ENCODE peak calls at places on chromosomes 2 and 18, in six cellular contexts. Z is cardiac muscle cell, P is GM13976, E is left ventricle myocardium inferior, B is B cell, C is ovary. K is an unnamed sample.

GRCh38 chr18:41128545-41128944 is 826.5 kb upstream of the PIK3C3 start:
- DNase-seq in P (no peak), B (no peak), C (no peak), Z (no peak), E (no peak), K (no peak)

GRCh38 chr2:236663267-236663666 is 93.6 kb downstream of the ACKR3 start:
- DNase-seq in E (peak), B (no peak), P (no peak), C (no peak), Z (no peak), K (no peak)

GRCh38 chr2:172106128-172106961 is 3.6 kb upstream of the DLX2 start:
- DNase-seq in Z (no peak), E (no peak), P (peak), B (no peak), C (peak), K (peak)

GRCh38 chr18:56148373-56148772 is 490.0 kb downstream of the TXNL1 start:
- DNase-seq in Z (no peak), C (no peak), B (no peak), E (no peak), P (no peak), K (no peak)

GRCh38 chr18:43578636-43579203 is 301.4 kb upstream of the SYT4 start:
- DNase-seq in B (no peak), P (no peak), Z (no peak), E (no peak), C (no peak), K (no peak)

GRCh38 chr18:45686892-45687611 is 36.9 kb upstream of the SLC14A1 start:
- DNase-seq in P (peak), Z (no peak), B (peak), C (no peak), E (no peak), K (peak)

GRCh38 chr2:54597153-54597827 is 126.2 kb upstream of the EML6 start:
- DNase-seq in E (peak), Z (no peak), B (no peak), P (no peak), C (peak), K (no peak)

GRCh38 chr2:85601771-85602475 is 575 bp downstream of the TMEM150A start:
- DNase-seq in Z (no peak), E (peak), B (no peak), C (peak), P (peak), K (peak)

GRCh38 chr2:46559257-46559656 is 79.9 kb downstream of the TMEM247 start:
- DNase-seq in Z (no peak), E (no peak), B (no peak), P (no peak), C (no peak), K (no peak)

GRCh38 chr2:25421289-25421688 is 79.6 kb upstream of the DNMT3A start:
- DNase-seq in Z (no peak), B (no peak), C (no peak), P (no peak), E (no peak), K (no peak)

GRCh38 chr18:72470391-72470790 is 73.8 kb downstream of the CBLN2 start:
- DNase-seq in P (no peak), C (no peak), Z (no peak), B (no peak), E (no peak), K (no peak)

GRCh38 chr2:216082388-216082733 is 642 bp downstream of the TMEM169 start:
- DNase-seq in Z (no peak), E (no peak), P (no peak), B (no peak), C (no peak), K (peak)

GRCh38 chr2:146642066-146642465 is 1202.8 kb upstream of the ACVR2A start:
- DNase-seq in P (no peak), B (no peak), E (no peak), Z (no peak), C (no peak), K (no peak)

GRCh38 chr2:213284105-213285090 is at the start of gene SPAG16:
- DNase-seq in B (peak), Z (peak), E (peak), P (peak), C (peak), K (peak)

GRCh38 chr18:7000484-7001096 is 117.0 kb downstream of the LAMA1 start:
- DNase-seq in Z (peak), C (no peak), P (no peak), E (no peak), B (no peak), K (no peak)

GRCh38 chr18:80103231-80103630 is 5.8 kb upstream of the ADNP2 start:
- DNase-seq in B (no peak), Z (no peak), C (no peak), P (no peak), E (no peak), K (no peak)

GRCh38 chr2:200306719-200306968 is 151 bp downstream of the SPATS2L start:
- DNase-seq in E (no peak), B (no peak), Z (no peak), C (no peak), P (peak), K (peak)

GRCh38 chr18:7164610-7165009 is 47.0 kb upstream of the LAMA1 start:
- DNase-seq in Z (no peak), C (no peak), P (no peak), E (no peak), B (no peak), K (no peak)

GRCh38 chr2:212843409-212844199 is 305.0 kb upstream of the ERBB4 start:
- DNase-seq in P (no peak), Z (no peak), B (no peak), E (no peak), C (no peak), K (no peak)

GRCh38 chr2:238476258-238476657 is 49.5 kb downstream of the ASB1 start:
- DNase-seq in P (no peak), E (no peak), B (no peak), Z (no peak), C (no peak), K (no peak)

GRCh38 chr2:2613279-2614199 is 282.5 kb upstream of the MYT1L start:
- DNase-seq in Z (peak), C (peak), B (peak), E (peak), P (peak), K (peak)

GRCh38 chr18:31454066-31454708 is 6.6 kb downstream of the DSG3 start:
- DNase-seq in P (no peak), C (no peak), B (no peak), E (no peak), Z (no peak), K (no peak)

GRCh38 chr2:134778372-134778771 is 59.6 kb upstream of the TMEM163 start:
- DNase-seq in E (no peak), P (no peak), C (no peak), B (no peak), Z (peak), K (peak)
- TF ChIP-seq CTCF in E (peak), P (peak), C (no peak), B (no peak), Z (peak), K (peak)

GRCh38 chr2:64913357-64913869 is 75.8 kb upstream of the SLC1A4 start:
- DNase-seq in B (no peak), C (no peak), P (no peak), Z (peak), E (no peak), K (no peak)
- TF ChIP-seq CTCF in B (no peak), C (no peak), P (peak), Z (no peak), E (no peak), K (peak)

GRCh38 chr2:40844353-40845277 is 392.7 kb upstream of the SLC8A1 start:
- DNase-seq in E (no peak), P (no peak), Z (peak), C (no peak), B (no peak), K (no peak)
- TF ChIP-seq CTCF in E (no peak), P (no peak), Z (no peak), C (no peak), B (no peak), K (no peak)

GRCh38 chr2:42556351-42556890 is 12.0 kb upstream of the MTA3 start:
- DNase-seq in C (no peak), P (no peak), E (no peak), B (no peak), Z (no peak), K (no peak)

GRCh38 chr2:42554392-42554791 is 14.0 kb upstream of the MTA3 start:
- DNase-seq in P (no peak), Z (no peak), C (no peak), B (no peak), E (no peak), K (no peak)

GRCh38 chr2:42562474-42563144 is 5.8 kb upstream of the MTA3 start:
- DNase-seq in C (no peak), E (no peak), P (no peak), B (no peak), Z (no peak), K (no peak)

GRCh38 chr2:42560886-42561285 is 7.5 kb upstream of the MTA3 start:
- DNase-seq in C (no peak), E (no peak), B (no peak), Z (no peak), P (no peak), K (no peak)

GRCh38 chr2:42558827-42559226 is 9.6 kb upstream of the MTA3 start:
- DNase-seq in Z (no peak), B (no peak), P (no peak), E (no peak), C (no peak), K (no peak)
- TF ChIP-seq CTCF in Z (no peak), B (no peak), P (no peak), E (no peak), C (no peak), K (no peak)

GRCh38 chr2:151401149-151401548 is 8.6 kb upstream of the RIF1 start:
- DNase-seq in P (no peak), E (no peak), Z (no peak), B (no peak), C (no peak), K (no peak)
- TF ChIP-seq CTCF in P (no peak), E (no peak), Z (no peak), B (no peak), C (no peak), K (no peak)

GRCh38 chr18:37570336-37570930 is 4.8 kb upstream of the CELF4 start:
- DNase-seq in C (no peak), Z (peak), B (peak), P (no peak), E (no peak), K (no peak)
- TF ChIP-seq CTCF in C (no peak), Z (peak), B (no peak), P (no peak), E (no peak), K (no peak)

DNA sequence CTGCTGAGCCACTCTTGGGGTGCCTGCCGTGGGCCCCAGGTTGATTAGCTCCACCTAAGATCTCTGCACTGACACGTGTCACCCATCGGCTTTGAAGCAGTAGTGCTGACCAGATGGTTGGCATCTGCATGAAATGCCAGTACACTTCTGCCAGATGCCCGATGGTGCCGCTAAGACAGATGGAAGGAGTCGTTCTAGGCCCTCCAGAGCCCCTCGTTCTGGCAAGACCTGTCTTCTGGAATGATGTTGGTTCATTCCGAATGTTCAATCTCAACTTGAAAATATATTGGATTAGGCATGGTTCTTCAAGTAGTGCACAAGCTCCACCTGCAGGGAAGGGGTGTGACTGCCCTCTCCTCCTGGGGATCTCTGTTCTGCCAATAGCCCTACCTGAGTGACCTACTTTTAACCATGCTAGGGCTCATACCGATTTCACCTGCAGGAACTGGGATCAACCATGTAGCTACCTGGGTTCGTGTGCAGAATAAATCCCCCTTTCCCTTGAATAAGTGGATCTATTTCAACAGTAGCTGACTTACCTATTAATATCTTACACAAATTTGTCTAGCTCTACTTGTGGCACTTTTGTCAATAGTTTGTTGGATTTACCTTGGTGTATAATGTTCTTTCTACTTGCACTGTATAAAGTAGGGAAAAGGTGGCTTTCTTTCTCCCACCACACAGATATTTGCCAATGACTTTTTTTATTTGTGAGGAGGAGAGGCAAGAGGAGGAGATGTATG is 342.6 kb downstream of the CTNNA2 start:
- DNase-seq in P (no peak), B (no peak), Z (peak), E (no peak), C (no peak), K (no peak)
- TF ChIP-seq CTCF in P (no peak), B (no peak), Z (no peak), E (no peak), C (no peak), K (no peak)

DNA sequence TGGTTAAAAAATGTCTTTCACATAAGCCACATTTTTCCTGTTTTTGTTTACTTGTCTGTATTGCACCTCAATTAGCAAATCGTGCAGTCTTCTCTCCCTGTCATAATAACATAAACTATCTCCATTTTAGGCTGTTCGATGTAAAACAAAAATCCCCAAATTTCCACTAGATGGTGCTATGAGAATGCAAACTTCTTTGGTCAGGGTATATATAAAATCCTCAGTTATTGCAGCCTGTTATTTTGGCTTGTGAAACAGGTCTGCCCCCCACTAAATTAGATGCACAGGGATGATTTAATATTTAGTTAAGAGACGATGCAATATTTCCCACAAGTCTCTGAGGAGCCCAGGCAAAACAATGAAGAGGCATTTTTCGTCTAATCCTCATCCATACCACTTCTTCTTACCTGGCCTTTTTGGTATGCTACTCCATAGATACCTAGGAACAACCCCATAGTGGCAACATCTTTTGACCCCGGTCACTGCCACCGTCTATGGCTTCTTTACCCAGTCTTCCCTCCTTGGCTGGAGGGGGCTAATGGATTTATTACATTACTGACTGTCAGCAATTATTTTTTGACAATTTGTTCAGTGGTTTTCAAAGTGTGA is 117.3 kb upstream of the CWC22 start:
- DNase-seq in E (no peak), P (peak), B (no peak), C (no peak), Z (peak), K (peak)
- TF ChIP-seq CTCF in E (peak), P (peak), B (peak), C (no peak), Z (peak), K (peak)

GRCh38 chr18:23921716-23922285 is 92.8 kb upstream of the TTC39C start:
- DNase-seq in C (no peak), Z (no peak), P (no peak), B (no peak), E (no peak), K (no peak)

GRCh38 chr18:23922939-23923338 is 91.6 kb upstream of the TTC39C start:
- DNase-seq in E (no peak), B (no peak), C (no peak), P (no peak), Z (no peak), K (no peak)

GRCh38 chr18:23916338-23916737 is 98.2 kb upstream of the TTC39C start:
- DNase-seq in P (no peak), C (no peak), B (no peak), Z (no peak), E (no peak), K (no peak)

GRCh38 chr18:23918395-23919032 is 96.0 kb upstream of the TTC39C start:
- DNase-seq in B (peak), Z (peak), P (peak), E (peak), C (peak), K (peak)

GRCh38 chr18:23920054-23920453 is 94.5 kb upstream of the TTC39C start:
- DNase-seq in E (no peak), Z (no peak), P (no peak), C (no peak), B (no peak), K (no peak)
- TF ChIP-seq CTCF in E (no peak), Z (no peak), P (no peak), C (no peak), B (no peak), K (no peak)

DNA sequence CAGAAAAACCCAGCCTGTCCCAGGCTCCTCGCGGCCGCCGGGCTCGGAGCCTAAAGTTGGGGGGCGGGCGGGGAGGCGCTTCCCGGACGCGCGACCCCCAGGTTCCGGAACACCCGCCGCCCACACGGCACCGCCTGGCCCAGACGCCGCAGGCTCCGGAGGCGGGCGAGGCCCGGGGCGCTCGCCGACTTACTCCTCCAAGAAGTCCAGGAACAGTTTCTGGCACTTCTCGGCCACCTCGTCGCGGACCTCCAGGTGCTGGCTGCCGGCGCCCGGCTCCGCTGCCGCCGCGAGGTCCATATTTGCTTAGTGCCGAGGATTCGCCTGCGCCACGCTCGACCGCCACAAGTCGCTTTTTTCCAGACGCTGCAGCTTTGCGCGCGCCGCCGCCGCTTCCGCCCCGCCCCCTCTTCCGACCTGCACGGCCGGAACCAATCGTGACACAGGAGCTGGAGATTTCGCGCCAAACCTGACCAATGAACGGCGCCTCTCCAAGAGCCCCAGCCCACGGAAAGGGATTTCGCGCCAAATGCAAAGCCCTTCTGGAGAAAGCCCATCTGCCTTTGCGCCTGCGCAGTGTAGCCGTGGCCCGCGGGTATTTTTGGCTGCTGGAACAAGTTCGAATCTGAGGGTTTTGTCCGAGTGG is at the start of gene MCM6:
- DNase-seq in P (peak), Z (peak), B (peak), C (peak), E (peak), K (peak)
- TF ChIP-seq CTCF in P (no peak), Z (no peak), B (no peak), C (peak), E (peak), K (no peak)